ENCODE peak calls at places on chromosomes 11 and 22, in five cellular contexts. One of them, this sample, is unnamed.

GRCh38 chr11:106420048-106420665 is 342.7 kb downstream of the AASDHPPT start:
- DNase-seq in RPMI7951: no peak
- DNase-seq in stimulated activated CD4-positive, alpha-beta T cell treated with anti-CD3 and anti-CD28 coated beads, Interleukin-12 subunit alpha, Interleukin-12 subunit beta, amount 100 ng/mL, for 24 hours: no peak
- DNase-seq in fibroblast of the aortic adventitia: peak; percentile 59
- DNase-seq in progenitor cell of endocrine pancreas: no peak
- DNase-seq in this sample: no peak

GRCh38 chr11:120168108-120168959 is 30.4 kb upstream of the TRIM29 start:
- DNase-seq in RPMI7951: no peak
- DNase-seq in stimulated activated CD4-positive, alpha-beta T cell treated with anti-CD3 and anti-CD28 coated beads, Interleukin-12 subunit alpha, Interleukin-12 subunit beta, amount 100 ng/mL, for 24 hours: no peak
- DNase-seq in fibroblast of the aortic adventitia: no peak
- DNase-seq in progenitor cell of endocrine pancreas: no peak
- DNase-seq in this sample: no peak

GRCh38 chr11:75969626-75970308 is 154.8 kb downstream of the UVRAG start:
- DNase-seq in fibroblast of the aortic adventitia: peak; percentile 70
- DNase-seq in RPMI7951: peak; percentile 88
- DNase-seq in progenitor cell of endocrine pancreas: no peak
- DNase-seq in stimulated activated CD4-positive, alpha-beta T cell treated with anti-CD3 and anti-CD28 coated beads, Interleukin-12 subunit alpha, Interleukin-12 subunit beta, amount 100 ng/mL, for 24 hours: no peak
- DNase-seq in this sample: no peak

GRCh38 chr22:44393066-44393465 is 80.3 kb upstream of the SHISAL1 start:
- DNase-seq in fibroblast of the aortic adventitia: no peak
- DNase-seq in progenitor cell of endocrine pancreas: no peak
- DNase-seq in stimulated activated CD4-positive, alpha-beta T cell treated with anti-CD3 and anti-CD28 coated beads, Interleukin-12 subunit alpha, Interleukin-12 subunit beta, amount 100 ng/mL, for 24 hours: no peak
- DNase-seq in RPMI7951: no peak
- DNase-seq in this sample: no peak

GRCh38 chr11:69008774-69009440 is 4.1 kb downstream of the MRGPRF start:
- DNase-seq in RPMI7951: peak; percentile 93
- DNase-seq in stimulated activated CD4-positive, alpha-beta T cell treated with anti-CD3 and anti-CD28 coated beads, Interleukin-12 subunit alpha, Interleukin-12 subunit beta, amount 100 ng/mL, for 24 hours: no peak
- DNase-seq in progenitor cell of endocrine pancreas: no peak
- DNase-seq in fibroblast of the aortic adventitia: peak; percentile 97
- DNase-seq in this sample: no peak

GRCh38 chr11:7559404-7560283 is 45.8 kb downstream of the PPFIBP2 start:
- DNase-seq in fibroblast of the aortic adventitia: no peak
- DNase-seq in RPMI7951: no peak
- DNase-seq in progenitor cell of endocrine pancreas: no peak
- DNase-seq in stimulated activated CD4-positive, alpha-beta T cell treated with anti-CD3 and anti-CD28 coated beads, Interleukin-12 subunit alpha, Interleukin-12 subunit beta, amount 100 ng/mL, for 24 hours: no peak
- DNase-seq in this sample: no peak

GRCh38 chr11:43738600-43739409 is 58.3 kb downstream of the HSD17B12 start:
- DNase-seq in RPMI7951: peak; percentile 86
- DNase-seq in stimulated activated CD4-positive, alpha-beta T cell treated with anti-CD3 and anti-CD28 coated beads, Interleukin-12 subunit alpha, Interleukin-12 subunit beta, amount 100 ng/mL, for 24 hours: no peak
- DNase-seq in fibroblast of the aortic adventitia: peak; percentile 91
- DNase-seq in progenitor cell of endocrine pancreas: no peak
- DNase-seq in this sample: no peak

GRCh38 chr11:19912206-19913118 is 199.8 kb downstream of the NAV2 start:
- DNase-seq in fibroblast of the aortic adventitia: no peak
- DNase-seq in progenitor cell of endocrine pancreas: no peak
- DNase-seq in RPMI7951: no peak
- DNase-seq in stimulated activated CD4-positive, alpha-beta T cell treated with anti-CD3 and anti-CD28 coated beads, Interleukin-12 subunit alpha, Interleukin-12 subunit beta, amount 100 ng/mL, for 24 hours: no peak
- DNase-seq in this sample: no peak

GRCh38 chr11:37963440-37963839 is 1365.4 kb upstream of the RAG2 start:
- DNase-seq in stimulated activated CD4-positive, alpha-beta T cell treated with anti-CD3 and anti-CD28 coated beads, Interleukin-12 subunit alpha, Interleukin-12 subunit beta, amount 100 ng/mL, for 24 hours: no peak
- DNase-seq in progenitor cell of endocrine pancreas: no peak
- DNase-seq in RPMI7951: no peak
- DNase-seq in fibroblast of the aortic adventitia: no peak
- DNase-seq in this sample: no peak

GRCh38 chr22:50298266-50298637 is 9.2 kb downstream of the PLXNB2 start:
- DNase-seq in progenitor cell of endocrine pancreas: no peak
- DNase-seq in stimulated activated CD4-positive, alpha-beta T cell treated with anti-CD3 and anti-CD28 coated beads, Interleukin-12 subunit alpha, Interleukin-12 subunit beta, amount 100 ng/mL, for 24 hours: no peak
- DNase-seq in fibroblast of the aortic adventitia: no peak
- DNase-seq in RPMI7951: no peak
- DNase-seq in this sample: no peak

This sample was measured in activated naive CD4-positive, alpha-beta T cell treated with anti-CD3 and anti-CD28 coated beads, Interleukin-2, amount 50 U/mL, for 72 hours.